ENCODE peak calls at places on chromosomes 6 and 20, in six cellular contexts. Q is mesothelial cell of epicardium, M is fibroblast of pulmonary artery, I is dorsolateral prefrontal cortex, P is left ventricle myocardium inferior, X is neural crest cell. A is an unnamed sample.

GRCh38 chr6:121847806-121848522 is 412.5 kb downstream of the GJA1 start:
- DNase-seq in Q (no peak), M (no peak), I (peak), P (no peak), X (no peak), A (no peak)

GRCh38 chr6:16064687-16065086 is 64.2 kb upstream of the MYLIP start:
- DNase-seq in Q (no peak), M (no peak), I (no peak), P (no peak), X (no peak), A (no peak)

GRCh38 chr6:45327956-45328522 is at the start of gene RUNX2:
- DNase-seq in Q (no peak), M (peak), I (no peak), P (no peak), X (no peak), A (no peak)

GRCh38 chr6:17417817-17418216 is 24.4 kb downstream of the CAP2 start:
- DNase-seq in Q (no peak), M (peak), I (no peak), P (no peak), X (no peak), A (no peak)

GRCh38 chr6:166584046-166584679 is 2.3 kb downstream of the RAMACL start:
- DNase-seq in Q (no peak), M (no peak), I (no peak), P (no peak), X (no peak), A (no peak)

GRCh38 chr6:84979541-84979940 is 215.1 kb upstream of the TBX18 start:
- DNase-seq in Q (no peak), M (peak), I (no peak), P (no peak), X (no peak), A (no peak)

GRCh38 chr6:97085772-97086171 is 161.2 kb downstream of the KLHL32 start:
- DNase-seq in Q (no peak), M (no peak), I (no peak), P (no peak), X (no peak), A (no peak)

GRCh38 chr6:167524261-167524660 is 199.4 kb downstream of the TTLL2 start:
- DNase-seq in Q (no peak), M (no peak), I (no peak), P (no peak), X (no peak), A (no peak)

GRCh38 chr6:169230322-169230665 is 23.4 kb downstream of the THBS2 start:
- DNase-seq in Q (no peak), M (no peak), I (no peak), P (no peak), X (no peak), A (peak)

GRCh38 chr20:35479798-35480197 is 24.4 kb downstream of the CEP250 start:
- DNase-seq in Q (no peak), M (no peak), I (no peak), P (no peak), X (no peak), A (no peak)

GRCh38 chr6:30806581-30807183 is 62.3 kb upstream of the IER3 start:
- DNase-seq in Q (no peak), M (no peak), I (no peak), P (no peak), X (no peak), A (no peak)
- TF ChIP-seq CTCF in Q (no peak), M (no peak), I (no peak), P (no peak), X (no peak), A (no peak)

DNA sequence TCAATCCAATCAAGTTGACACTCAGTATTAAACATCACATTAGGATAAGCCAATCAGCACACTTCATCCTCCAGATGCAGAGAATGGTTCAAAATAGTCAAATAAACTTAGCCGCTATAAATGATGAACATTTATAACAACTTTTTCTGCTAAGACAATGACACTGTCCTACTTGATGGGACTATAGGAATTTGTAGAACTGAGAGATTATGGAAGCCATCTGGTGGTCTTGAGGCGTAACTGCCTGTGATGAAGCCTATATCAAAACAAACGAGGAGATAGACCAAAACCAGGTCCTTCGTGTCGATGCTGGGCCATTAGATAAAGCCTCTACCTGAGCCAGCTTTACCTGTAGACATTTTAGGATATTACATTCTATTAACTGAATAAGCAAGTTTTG is 631.1 kb downstream of the COL12A1 start:
- DNase-seq in Q (no peak), M (peak), I (no peak), P (no peak), X (no peak), A (no peak)
- TF ChIP-seq CTCF in Q (peak), M (peak), I (peak), P (peak), X (peak), A (peak)

DNA sequence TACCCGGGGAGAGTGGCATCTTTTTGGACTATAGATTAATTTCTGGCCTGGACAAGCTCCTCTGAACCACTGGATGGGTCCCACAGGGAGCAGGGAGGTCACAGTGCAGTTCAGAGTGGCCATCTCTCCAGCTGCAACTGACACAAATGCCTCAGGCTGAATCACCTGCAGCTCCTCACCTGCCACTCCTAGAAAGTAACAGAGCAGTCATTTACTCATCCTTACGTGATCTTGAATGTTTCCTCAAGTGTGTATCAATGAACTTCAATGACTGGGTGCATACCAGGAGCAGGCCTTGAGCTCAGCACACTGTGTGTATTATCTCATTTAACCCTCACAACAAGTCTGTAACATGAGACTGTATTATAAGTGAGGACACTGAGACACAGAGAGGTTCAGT is 40.0 kb upstream of the SIRPG start:
- DNase-seq in Q (no peak), M (no peak), I (no peak), P (no peak), X (no peak), A (no peak)
- TF ChIP-seq CTCF in Q (no peak), M (no peak), I (no peak), P (no peak), X (no peak), A (no peak)

GRCh38 chr20:50929299-50930138 is 1.7 kb downstream of the ADNP start:
- DNase-seq in Q (peak), M (peak), I (peak), P (peak), X (peak), A (peak)

GRCh38 chr20:50930139-50931047 is 844 bp downstream of the ADNP start:
- DNase-seq in Q (peak), M (no peak), I (peak), P (no peak), X (peak), A (no peak)

GRCh38 chr20:50931048-50931305 is 260 bp downstream of the ADNP start:
- DNase-seq in Q (no peak), M (no peak), I (no peak), P (no peak), X (no peak), A (no peak)

GRCh38 chr20:50931306-50932015 is at the start of gene ADNP:
- DNase-seq in Q (peak), M (peak), I (peak), P (peak), X (peak), A (peak)

GRCh38 chr20:50928469-50928868 is 2.8 kb downstream of the ADNP start:
- DNase-seq in Q (no peak), M (no peak), I (no peak), P (no peak), X (no peak), A (no peak)
- TF ChIP-seq CTCF in Q (peak), M (no peak), I (no peak), P (peak), X (no peak), A (no peak)

GRCh38 chr6:41093729-41094128 is 21.0 kb downstream of the NFYA start:
- DNase-seq in Q (no peak), M (peak), I (no peak), P (no peak), X (no peak), A (no peak)
- TF ChIP-seq CTCF in Q (no peak), M (no peak), I (no peak), P (no peak), X (no peak), A (no peak)

GRCh38 chr20:51284161-51284560 is 258.4 kb downstream of the NFATC2 start:
- DNase-seq in Q (no peak), M (no peak), I (no peak), P (no peak), X (no peak), A (no peak)
- TF ChIP-seq CTCF in Q (no peak), M (no peak), I (no peak), P (no peak), X (no peak), A (no peak)